ENCODE peak calls at places on chromosomes 11 and 22, in seven cellular contexts. I is progenitor cell of endocrine pancreas, Z is epithelial cell of esophagus, P is Ammon's horn, J is fibroblast of pulmonary artery, Q is T-helper 17 cell, D is HFF-Myc. V is an unnamed sample.

GRCh38 chr11:12269104-12269441 is 108.3 kb upstream of the PARVA start:
- DNase-seq in Q (no peak), I (no peak), D (no peak), P (no peak), Z (peak), J (peak), V (no peak)

GRCh38 chr11:76164081-76164480 is 42.2 kb downstream of the WNT11 start:
- DNase-seq in Q (no peak), Z (no peak), D (no peak), J (no peak), P (no peak), I (no peak), V (no peak)

GRCh38 chr11:114811971-114812370 is 133.6 kb downstream of the NXPE2 start:
- DNase-seq in D (no peak), Q (no peak), J (no peak), Z (no peak), P (no peak), I (no peak), V (no peak)

GRCh38 chr22:22712666-22713365 is 68.4 kb downstream of the GGTLC2 start:
- DNase-seq in D (no peak), Q (no peak), J (no peak), I (no peak), Z (no peak), P (no peak), V (no peak)

GRCh38 chr22:30047364-30047738 is 32.9 kb upstream of the HORMAD2 start:
- DNase-seq in D (no peak), I (no peak), P (no peak), Z (no peak), J (peak), Q (no peak), V (no peak)

GRCh38 chr11:121892863-121893262 is 223.2 kb downstream of the BLID start:
- DNase-seq in J (peak), P (no peak), D (no peak), I (no peak), Q (no peak), Z (peak), V (no peak)

GRCh38 chr11:122440783-122441701 is 214.5 kb upstream of the UBASH3B start:
- DNase-seq in Q (no peak), J (peak), I (no peak), P (peak), D (no peak), Z (no peak), V (peak)

GRCh38 chr11:70915158-70915795 is 337.1 kb downstream of the SHANK2 start:
- DNase-seq in J (no peak), P (peak), D (no peak), Z (no peak), I (no peak), Q (no peak), V (no peak)

GRCh38 chr22:41939981-41940852 is 6.7 kb downstream of the CENPM start:
- DNase-seq in J (no peak), I (no peak), Q (peak), P (peak), D (no peak), Z (peak), V (no peak)

GRCh38 chr11:43377380-43377779 is 18.7 kb downstream of the TTC17 start:
- DNase-seq in P (no peak), I (no peak), Q (no peak), J (no peak), Z (no peak), D (no peak), V (no peak)

GRCh38 chr22:39622881-39623367 is 52.4 kb downstream of the CACNA1I start:
- DNase-seq in D (no peak), Z (peak), Q (peak), I (peak), J (peak), P (peak), V (no peak)

GRCh38 chr11:71070490-71071455 is 181.6 kb downstream of the SHANK2 start:
- DNase-seq in Q (no peak), J (no peak), P (no peak), D (no peak), I (no peak), Z (no peak), V (no peak)

GRCh38 chr22:31134688-31135087 is 5.6 kb downstream of the PLA2G3 start:
- DNase-seq in D (no peak), Q (no peak), J (no peak), I (no peak), Z (no peak), P (no peak), V (no peak)

GRCh38 chr11:27701262-27702105 is 1.2 kb upstream of the BDNF start:
- DNase-seq in J (peak), P (peak), I (no peak), Q (no peak), Z (peak), D (no peak), V (no peak)

GRCh38 chr11:44634401-44635281 is 69.2 kb downstream of the CD82 start:
- DNase-seq in P (peak), Z (peak), Q (no peak), I (no peak), D (peak), J (peak), V (peak)

GRCh38 chr11:76861490-76861953 is 804 bp downstream of the ACER3 start:
- DNase-seq in P (no peak), D (no peak), J (no peak), Q (no peak), Z (peak), I (no peak), V (no peak)

GRCh38 chr22:39144101-39144815 is 8.2 kb downstream of the CBX7 start:
- DNase-seq in Z (no peak), I (no peak), P (peak), Q (peak), J (peak), D (no peak), V (no peak)

GRCh38 chr11:58968251-58968711 is 29.0 kb downstream of the GLYATL1 start:
- DNase-seq in P (no peak), J (no peak), Z (no peak), I (no peak), Q (no peak), D (no peak), V (no peak)

GRCh38 chr22:19663286-19663815 is 51.0 kb upstream of the SEPTIN5 start:
- DNase-seq in J (peak), P (no peak), Z (peak), I (no peak), D (peak), Q (no peak), V (no peak)

GRCh38 chr11:44625759-44626523 is 60.5 kb downstream of the CD82 start:
- DNase-seq in Q (no peak), J (no peak), D (no peak), Z (no peak), P (no peak), I (peak), V (no peak)

GRCh38 chr11:13637125-13638119 is 31.0 kb upstream of the FAR1 start:
- DNase-seq in J (no peak), Z (no peak), I (no peak), D (no peak), Q (no peak), P (no peak), V (no peak)

GRCh38 chr22:48376428-48376827 is 1451.2 kb downstream of the BRD1 start:
- DNase-seq in Z (no peak), I (no peak), Q (no peak), P (no peak), D (no peak), J (no peak), V (no peak)

GRCh38 chr11:77467993-77468392 is 5.9 kb downstream of the PAK1 start:
- DNase-seq in Q (no peak), Z (peak), J (peak), P (no peak), I (no peak), D (no peak), V (no peak)

GRCh38 chr11:14267861-14268635 is 90.9 kb downstream of the RRAS2 start:
- DNase-seq in D (no peak), Z (no peak), Q (no peak), P (no peak), J (no peak), I (no peak), V (no peak)

GRCh38 chr22:42927966-42928365 is 70.9 kb upstream of the ARFGAP3 start:
- DNase-seq in I (no peak), Q (no peak), J (no peak), P (no peak), D (no peak), Z (no peak), V (no peak)

GRCh38 chr11:64372802-64373597 is 14.0 kb downstream of the RPS6KA4 start:
- DNase-seq in J (no peak), P (peak), D (peak), Q (no peak), I (no peak), Z (no peak), V (peak)

GRCh38 chr11:76241243-76242000 is 35.1 kb upstream of the WNT11 start:
- DNase-seq in J (no peak), Q (no peak), D (no peak), I (no peak), P (no peak), Z (no peak), V (no peak)

GRCh38 chr11:116840224-116840745 is 2.9 kb upstream of the APOA1 start:
- DNase-seq in J (peak), D (no peak), Z (no peak), Q (no peak), I (no peak), P (peak), V (peak)

GRCh38 chr22:50688448-50688847 is 15.8 kb downstream of the SHANK3 start:
- DNase-seq in Z (no peak), D (no peak), Q (no peak), I (no peak), J (no peak), P (no peak), V (no peak)

GRCh38 chr11:131274233-131274632 is 96.2 kb upstream of the NTM start:
- DNase-seq in I (no peak), Z (no peak), J (no peak), Q (no peak), P (peak), D (no peak), V (peak)

GRCh38 chr22:41687901-41688364 is 734 bp downstream of the SNU13 start:
- DNase-seq in I (no peak), D (no peak), Q (no peak), J (peak), P (no peak), Z (peak), V (no peak)

GRCh38 chr11:63985812-63986155 is 454 bp upstream of the OTUB1 start:
- DNase-seq in I (no peak), Q (peak), D (no peak), P (no peak), Z (no peak), J (no peak), V (no peak)

GRCh38 chr22:50577987-50578775 is at the start of gene CPT1B:
- DNase-seq in P (no peak), D (no peak), Q (no peak), Z (no peak), J (no peak), I (no peak), V (no peak)

GRCh38 chr22:37330200-37331033 is 48.1 kb downstream of the CYTH4 start:
- DNase-seq in I (peak), Z (peak), P (peak), J (peak), D (peak), Q (no peak), V (peak)

GRCh38 chr22:35299717-35300497 is at the start of gene TOM1:
- DNase-seq in P (peak), I (peak), D (peak), Z (peak), Q (peak), J (peak), V (peak)

V was measured in putamen.